ENCODE peak calls at places on chromosome 19, in five cellular contexts. U is body of pancreas, V is cardiac muscle cell, F is brain microvascular endothelial cell, Z is colonic mucosa. B is an unnamed sample.

GRCh38 chr19:51807111-51807701 is 12.2 kb downstream of the FPR3 start:
- DNase-seq in U (peak), V (no peak), F (peak), Z (no peak), B (peak)

GRCh38 chr19:1618157-1619093 is 13.2 kb upstream of the UQCR11 start:
- DNase-seq in U (peak), V (peak), F (no peak), Z (peak), B (no peak)

GRCh38 chr19:45506246-45506990 is 861 bp upstream of the VASP start:
- DNase-seq in U (peak), V (peak), F (peak), Z (peak), B (peak)

GRCh38 chr19:35309481-35310279 is 17.7 kb downstream of the MAG start:
- DNase-seq in U (peak), V (peak), F (peak), Z (no peak), B (no peak)

GRCh38 chr19:50167314-50167721 is 4.2 kb upstream of the IZUMO2 start:
- DNase-seq in U (peak), V (no peak), F (no peak), Z (peak), B (no peak)

GRCh38 chr19:35718345-35719041 is 690 bp downstream of the KMT2B start:
- DNase-seq in U (peak), V (peak), F (no peak), Z (peak), B (no peak)

GRCh38 chr19:38838208-38838985 is 6.8 kb upstream of the ECH1 start:
- DNase-seq in U (peak), V (no peak), F (no peak), Z (no peak), B (no peak)

GRCh38 chr19:7515471-7516226 is at the start of gene ZNF358:
- DNase-seq in U (peak), V (peak), F (peak), Z (peak), B (peak)

GRCh38 chr19:30133803-30134202 is 191.8 kb downstream of the URI1 start:
- DNase-seq in U (no peak), V (no peak), F (no peak), Z (no peak), B (no peak)

GRCh38 chr19:518292-519231 is 11.3 kb downstream of the TPGS1 start:
- DNase-seq in U (no peak), V (peak), F (no peak), Z (no peak), B (no peak)

GRCh38 chr19:19120308-19121156 is 17.7 kb downstream of the TMEM161A start:
- DNase-seq in U (peak), V (peak), F (peak), Z (peak), B (no peak)

GRCh38 chr19:18021121-18021755 is 13.3 kb downstream of the ARRDC2 start:
- DNase-seq in U (peak), V (no peak), F (peak), Z (peak), B (peak)

GRCh38 chr19:40613669-40614594 is 12.8 kb downstream of the LTBP4 start:
- DNase-seq in U (peak), V (peak), F (peak), Z (peak), B (peak)

GRCh38 chr19:52155596-52156359 is 15.6 kb downstream of the ZNF836 start:
- DNase-seq in U (no peak), V (no peak), F (no peak), Z (no peak), B (no peak)

GRCh38 chr19:48997972-48998371 is 4.3 kb downstream of the RUVBL2 start:
- DNase-seq in U (peak), V (peak), F (peak), Z (peak), B (no peak)

GRCh38 chr19:48928164-48929005 is 5.1 kb upstream of the DHDH start:
- DNase-seq in U (no peak), V (no peak), F (no peak), Z (peak), B (peak)

GRCh38 chr19:6276447-6276846 is 3.3 kb downstream of the MLLT1 start:
- DNase-seq in U (peak), V (peak), F (peak), Z (peak), B (no peak)

GRCh38 chr19:56441206-56441792 is 35.8 kb downstream of the ZNF667 start:
- DNase-seq in U (no peak), V (no peak), F (no peak), Z (no peak), B (no peak)

GRCh38 chr19:55655648-55656040 is 809 bp downstream of the U2AF2 start:
- DNase-seq in U (no peak), V (no peak), F (no peak), Z (no peak), B (no peak)

GRCh38 chr19:34118879-34119748 is 53.2 kb upstream of the LSM14A start:
- DNase-seq in U (no peak), V (no peak), F (no peak), Z (no peak), B (no peak)

DNA sequence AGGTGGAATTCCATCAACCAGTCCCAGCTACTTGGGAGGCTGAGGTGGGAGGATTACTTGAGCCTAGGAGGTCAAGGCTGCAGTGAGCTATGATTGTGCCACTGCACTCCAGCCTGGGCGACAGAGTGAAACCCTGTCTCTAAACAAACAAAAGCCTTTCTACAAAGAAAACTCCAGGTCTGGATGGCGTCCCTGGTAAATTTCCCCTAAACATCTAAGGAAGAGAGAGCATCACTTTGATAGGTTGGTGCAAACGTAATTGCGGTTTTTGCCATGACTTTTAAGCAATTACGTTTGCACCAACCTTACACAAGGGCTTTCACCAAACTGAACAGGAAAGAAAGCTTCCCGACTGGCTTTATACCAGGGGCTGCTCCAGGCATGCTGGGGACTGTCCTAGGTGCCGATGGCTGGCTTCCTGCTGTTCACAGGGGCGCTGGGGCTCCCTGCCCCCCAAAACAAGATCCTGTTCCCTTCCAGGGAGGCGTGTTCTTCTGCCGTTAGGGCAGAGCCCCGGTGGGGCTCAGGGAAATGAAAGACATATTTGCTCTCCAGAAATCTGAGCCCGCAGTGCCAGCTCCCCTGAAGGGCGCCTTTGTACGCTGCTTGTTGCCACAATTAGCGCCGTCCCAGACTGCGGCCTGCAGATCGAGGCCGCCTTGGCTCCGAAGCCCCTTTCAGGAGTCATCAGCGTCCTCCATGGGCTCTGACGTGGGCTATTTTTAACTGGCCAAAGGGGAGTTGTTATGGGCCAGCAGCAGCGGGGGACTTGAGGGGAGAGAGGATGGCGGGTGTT is 38.7 kb upstream of the KLF2 start:
- DNase-seq in U (peak), V (peak), F (no peak), Z (no peak), B (no peak)
- H3K4me3 ChIP-seq in U (no peak), V (no peak), F (peak), Z (no peak), B (no peak)

GRCh38 chr19:31408460-31409124 is 59.4 kb upstream of the TSHZ3 start:
- DNase-seq in U (no peak), V (no peak), F (peak), Z (no peak), B (no peak)
- H3K4me3 ChIP-seq in U (no peak), V (no peak), F (no peak), Z (no peak), B (no peak)

DNA sequence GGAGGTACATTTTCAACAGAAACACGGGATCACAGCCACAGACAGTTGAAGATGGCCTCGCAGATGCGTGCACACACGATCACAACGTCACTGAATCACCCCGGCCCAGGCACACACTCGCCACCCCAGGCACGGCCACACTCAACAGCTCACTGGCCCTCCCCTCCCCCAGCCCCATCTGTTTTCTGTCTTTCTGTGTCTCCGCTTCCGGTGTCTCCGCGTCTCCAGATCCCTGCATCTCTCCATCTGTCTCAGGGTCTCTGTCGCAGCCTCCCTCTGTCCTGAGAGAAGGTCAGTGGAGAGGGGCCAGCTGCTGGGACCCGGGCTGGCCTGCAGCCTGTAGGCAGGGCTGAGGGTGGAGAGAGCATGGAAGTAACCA is 3.8 kb upstream of the ATP1A3 start:
- DNase-seq in U (no peak), V (no peak), F (no peak), Z (no peak), B (no peak)
- H3K4me3 ChIP-seq in U (no peak), V (no peak), F (no peak), Z (no peak), B (no peak)

GRCh38 chr19:37472165-37472564 is 3.0 kb downstream of the ZNF570 start:
- DNase-seq in U (no peak), V (no peak), F (no peak), Z (no peak), B (no peak)

GRCh38 chr19:37468961-37469777 is at the start of gene ZNF570:
- DNase-seq in U (peak), V (peak), F (peak), Z (peak), B (peak)

GRCh38 chr19:37466798-37467607 is at the start of gene ZNF569:
- DNase-seq in U (peak), V (peak), F (peak), Z (peak), B (peak)

GRCh38 chr19:37467608-37468090 is 405 bp upstream of the ZNF569 start:
- DNase-seq in U (no peak), V (no peak), F (no peak), Z (no peak), B (no peak)

DNA sequence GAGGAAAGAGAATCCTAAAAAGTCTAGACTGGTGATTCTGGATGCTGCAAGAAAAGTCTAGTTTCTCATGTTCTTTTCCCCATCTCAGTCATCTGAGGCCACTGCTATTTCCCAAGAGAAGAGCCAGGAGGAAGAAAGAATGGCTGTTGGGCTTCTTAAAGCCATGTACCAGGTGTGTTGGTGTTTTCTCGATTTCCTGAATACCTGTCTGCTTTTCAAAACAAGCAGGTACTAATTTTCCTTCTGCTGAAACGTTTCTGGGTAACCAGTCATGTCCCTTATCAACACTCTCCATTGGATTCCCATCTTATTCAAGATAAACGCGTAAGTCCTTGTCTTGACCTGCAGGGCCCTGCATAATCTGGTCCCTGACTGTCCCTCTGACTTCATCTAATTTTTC is 1.1 kb downstream of the ZNF570 start:
- DNase-seq in U (no peak), V (no peak), F (no peak), Z (no peak), B (no peak)
- H3K4me3 ChIP-seq in U (no peak), V (peak), F (peak), Z (peak), B (no peak)

GRCh38 chr19:53992815-53993214 is 1.4 kb downstream of the CACNG6 start:
- DNase-seq in U (no peak), V (no peak), F (no peak), Z (no peak), B (no peak)
- H3K4me3 ChIP-seq in U (no peak), V (no peak), F (no peak), Z (no peak), B (no peak)

GRCh38 chr19:10975374-10976036 is 14.7 kb downstream of the SMARCA4 start:
- DNase-seq in U (peak), V (no peak), F (peak), Z (peak), B (no peak)
- H3K4me3 ChIP-seq in U (no peak), V (no peak), F (no peak), Z (no peak), B (no peak)

GRCh38 chr19:21704320-21704719 is 63.1 kb downstream of the ZNF100 start:
- DNase-seq in U (no peak), V (no peak), F (no peak), Z (no peak), B (no peak)
- H3K4me3 ChIP-seq in U (no peak), V (no peak), F (no peak), Z (no peak), B (no peak)

B was measured in prostate gland.